ENCODE peak calls at places on chromosomes 13 and 19, in eight cellular contexts. D, W, P, O, H, N, B and C are unnamed samples.

GRCh38 chr13:110593430-110594130 is 21.8 kb upstream of the NAXD start:
- DNase-seq in D (peak), W (no peak), P (no peak), O (no peak), H (no peak), N (peak), B (peak), C (no peak)

GRCh38 chr13:29679357-29680050 is 84.0 kb upstream of the SLC7A1 start:
- DNase-seq in D (no peak), W (no peak), P (peak), O (peak), H (peak), N (no peak), B (peak), C (no peak)

GRCh38 chr19:16001481-16002312 is 52.9 kb downstream of the OR10H4 start:
- DNase-seq in D (no peak), W (no peak), P (peak), O (no peak), H (no peak), N (peak), B (peak), C (no peak)

GRCh38 chr13:74210693-74211393 is 76.6 kb upstream of the KLF12 start:
- DNase-seq in D (no peak), W (no peak), P (no peak), O (no peak), H (peak), N (no peak), B (peak), C (no peak)

GRCh38 chr13:41284512-41285288 is 21.3 kb upstream of the MTRF1 start:
- DNase-seq in D (no peak), W (no peak), P (no peak), O (no peak), H (peak), N (no peak), B (peak), C (no peak)

GRCh38 chr13:107962209-107962608 is 253.1 kb downstream of the LIG4 start:
- DNase-seq in D (no peak), W (no peak), P (no peak), O (no peak), H (no peak), N (no peak), B (no peak), C (no peak)

GRCh38 chr13:34748078-34748477 is 194.0 kb upstream of the NBEA start:
- DNase-seq in D (no peak), W (no peak), P (peak), O (no peak), H (no peak), N (no peak), B (peak), C (no peak)

GRCh38 chr19:29775575-29775900 is 36.3 kb upstream of the CCNE1 start:
- DNase-seq in D (peak), W (no peak), P (no peak), O (no peak), H (no peak), N (no peak), B (no peak), C (no peak)

GRCh38 chr19:15107056-15108010 is at the start of gene SYDE1:
- DNase-seq in D (peak), W (no peak), P (no peak), O (no peak), H (no peak), N (no peak), B (peak), C (peak)

GRCh38 chr19:43759515-43759914 is 4.8 kb upstream of the SMG9 start:
- DNase-seq in D (peak), W (no peak), P (no peak), O (no peak), H (no peak), N (no peak), B (peak), C (no peak)

GRCh38 chr13:85508683-85509329 is 290.4 kb downstream of the SLITRK6 start:
- DNase-seq in D (peak), W (no peak), P (no peak), O (peak), H (no peak), N (no peak), B (no peak), C (no peak)

GRCh38 chr13:102693781-102694180 is 1.1 kb downstream of the METTL21C start:
- DNase-seq in D (no peak), W (no peak), P (no peak), O (no peak), H (no peak), N (no peak), B (peak), C (no peak)

GRCh38 chr19:47296036-47296435 is 13.6 kb upstream of the C5AR1 start:
- DNase-seq in D (peak), W (peak), P (peak), O (peak), H (peak), N (peak), B (peak), C (no peak)

GRCh38 chr19:47713046-47714021 is at the start of gene EHD2:
- DNase-seq in D (peak), W (no peak), P (peak), O (peak), H (peak), N (peak), B (peak), C (peak)

GRCh38 chr13:66665991-66666390 is 564.1 kb downstream of the PCDH9 start:
- DNase-seq in D (peak), W (no peak), P (no peak), O (no peak), H (no peak), N (no peak), B (peak), C (peak)

GRCh38 chr13:92297971-92298942 is 899.8 kb downstream of the GPC5 start:
- DNase-seq in D (peak), W (no peak), P (no peak), O (no peak), H (no peak), N (no peak), B (no peak), C (no peak)
- TF ChIP-seq CTCF in D (peak), W (no peak), P (no peak), O (no peak), H (no peak), N (no peak), B (no peak), C (no peak)

GRCh38 chr13:27258637-27259377 is 7.4 kb downstream of the RPL21 start:
- DNase-seq in D (no peak), W (no peak), P (no peak), O (no peak), H (no peak), N (no peak), B (no peak), C (no peak)
- TF ChIP-seq POLR2AphosphoS5 in D (peak), W (no peak), P (no peak), O (no peak), H (no peak), N (peak), B (peak), C (no peak)

DNA sequence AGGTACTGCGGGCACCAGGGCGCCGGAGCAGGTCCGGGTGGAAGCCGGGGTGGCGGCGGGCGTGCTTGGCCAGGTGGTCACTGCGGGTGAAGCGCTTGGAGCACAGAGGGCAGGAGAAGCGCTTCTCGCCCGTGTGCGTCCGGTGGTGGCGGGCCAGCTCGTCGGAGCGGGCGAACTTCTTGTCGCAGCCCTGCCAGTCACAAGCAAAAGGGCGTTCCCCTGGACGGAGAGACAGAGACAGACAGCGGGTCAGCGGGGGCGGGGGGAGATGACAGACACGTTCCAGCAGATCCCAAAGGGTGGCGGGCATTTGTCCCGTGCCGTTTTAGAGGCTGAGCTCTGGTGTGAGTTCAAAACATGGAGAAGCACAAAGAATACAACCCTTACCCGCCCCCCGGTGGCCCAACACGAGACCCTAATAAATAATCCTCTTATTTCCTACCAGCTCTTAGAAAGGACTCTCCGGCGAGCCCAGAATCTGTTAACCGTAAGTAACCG is 6.3 kb upstream of the REXO1 start:
- DNase-seq in D (peak), W (no peak), P (peak), O (peak), H (no peak), N (peak), B (no peak), C (no peak)
- TF ChIP-seq CTCF in D (peak), W (no peak), P (no peak), O (no peak), H (no peak), N (no peak), B (no peak), C (no peak)

DNA sequence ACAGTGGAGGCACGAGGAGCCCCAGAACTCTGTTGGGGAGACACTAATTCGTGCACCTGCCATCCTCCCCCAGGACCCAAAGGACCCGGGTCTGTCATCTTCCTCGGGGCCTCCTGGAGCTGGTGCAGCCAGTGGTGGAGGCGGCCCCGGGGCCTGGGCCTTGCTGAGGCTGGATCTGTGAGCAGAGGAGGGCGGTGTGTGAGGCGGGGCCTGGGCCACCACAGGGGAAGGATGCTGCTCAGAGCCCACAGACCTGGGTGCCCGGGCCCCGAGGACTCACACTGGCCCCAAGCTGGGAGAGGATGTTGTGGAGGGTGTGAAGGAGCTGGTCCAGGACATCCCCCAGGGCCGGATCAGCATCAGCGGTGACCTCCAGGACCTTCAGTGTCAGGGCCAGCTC is 8.3 kb downstream of the IFNL3 start:
- DNase-seq in D (no peak), W (no peak), P (peak), O (peak), H (peak), N (no peak), B (no peak), C (no peak)
- TF ChIP-seq POLR2AphosphoS5 in D (no peak), W (no peak), P (no peak), O (no peak), H (no peak), N (no peak), B (no peak), C (no peak)

GRCh38 chr13:77118134-77118533 is 91.2 kb upstream of the FBXL3 start:
- DNase-seq in D (peak), W (no peak), P (no peak), O (no peak), H (no peak), N (no peak), B (no peak), C (no peak)

GRCh38 chr13:77113496-77113895 is 86.5 kb upstream of the FBXL3 start:
- DNase-seq in D (peak), W (no peak), P (no peak), O (no peak), H (no peak), N (no peak), B (no peak), C (no peak)

GRCh38 chr13:77114271-77114670 is 87.3 kb upstream of the FBXL3 start:
- DNase-seq in D (no peak), W (no peak), P (no peak), O (no peak), H (no peak), N (no peak), B (no peak), C (no peak)

GRCh38 chr13:77112961-77113360 is 86.0 kb upstream of the FBXL3 start:
- DNase-seq in D (no peak), W (no peak), P (no peak), O (no peak), H (no peak), N (no peak), B (no peak), C (no peak)
- TF ChIP-seq CTCF in D (no peak), W (no peak), P (no peak), O (no peak), H (no peak), N (no peak), B (no peak), C (no peak)

DNA sequence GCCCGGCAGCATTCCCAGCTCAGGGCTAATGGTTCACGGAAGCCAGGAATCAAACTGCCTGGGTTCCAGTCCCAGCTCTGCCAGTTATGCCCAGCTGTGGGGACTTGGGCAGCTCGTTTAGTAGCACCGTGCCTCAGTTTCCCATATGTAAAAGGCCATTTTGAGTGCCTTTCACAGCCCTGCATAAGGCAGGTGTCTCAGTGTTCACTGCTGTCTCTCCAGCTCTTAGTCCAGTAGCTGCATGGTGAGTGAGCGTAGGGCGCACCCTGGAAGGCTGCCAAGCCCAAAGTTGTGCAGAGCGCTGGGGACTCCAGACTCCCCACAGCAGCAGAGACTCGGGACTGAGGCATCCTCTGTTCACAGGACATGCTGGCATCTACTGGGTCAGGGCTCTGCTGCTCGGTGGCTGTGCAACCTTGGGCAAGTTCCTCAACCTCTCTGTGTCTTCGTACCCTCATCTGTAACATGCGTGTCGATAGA is 5.5 kb downstream of the RPL28 start:
- DNase-seq in D (no peak), W (no peak), P (no peak), O (no peak), H (no peak), N (no peak), B (no peak), C (no peak)
- TF ChIP-seq POLR2AphosphoS5 in D (no peak), W (no peak), P (no peak), O (peak), H (no peak), N (no peak), B (peak), C (no peak)

DNA sequence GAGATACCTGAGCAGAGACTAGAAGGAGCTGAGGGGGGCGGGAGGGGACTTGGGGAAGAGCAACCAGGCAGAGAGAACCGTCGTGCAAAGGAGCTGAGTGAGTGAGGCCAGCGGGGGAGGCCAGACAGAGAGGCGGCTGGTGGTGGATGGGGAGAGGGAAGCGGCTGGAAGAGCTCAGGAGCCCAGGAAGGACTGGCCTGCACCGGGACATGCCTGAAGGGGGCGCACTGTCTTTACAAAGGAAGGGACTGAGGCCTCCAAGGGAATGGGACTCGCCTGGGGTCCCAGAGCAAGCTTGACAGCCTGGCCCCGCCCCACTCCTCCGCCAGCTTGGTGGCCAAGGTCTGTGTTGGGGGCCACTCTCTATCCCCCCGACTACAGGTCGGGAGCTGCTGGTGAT is 14.9 kb downstream of the ONECUT3 start:
- DNase-seq in D (peak), W (no peak), P (peak), O (no peak), H (no peak), N (peak), B (no peak), C (no peak)
- TF ChIP-seq CTCF in D (peak), W (no peak), P (no peak), O (no peak), H (no peak), N (no peak), B (peak), C (no peak)